ENCODE peak calls at places on chromosomes 16 and 17, in five cellular contexts. One of them, this sample, is unnamed.

GRCh38 chr17:48646183-48647102 is 20.3 kb upstream of the HOXB9 start:
- DNase-seq in GF-D8: no peak
- DNase-seq in adipocyte: no peak
- DNase-seq in aorta: no peak
- DNase-seq in HCT116: peak; percentile 53
- DNase-seq in this sample: no peak

GRCh38 chr16:31084584-31085298 is 4.0 kb downstream of the PRSS53 start:
- DNase-seq in GF-D8: no peak
- DNase-seq in adipocyte: no peak
- DNase-seq in aorta: peak; percentile 76
- DNase-seq in HCT116: no peak
- DNase-seq in this sample: no peak

GRCh38 chr16:6125483-6126259 is 1028.1 kb upstream of the EEF2KMT start:
- DNase-seq in GF-D8: no peak
- DNase-seq in adipocyte: no peak
- DNase-seq in aorta: no peak
- DNase-seq in HCT116: no peak
- DNase-seq in this sample: no peak

GRCh38 chr17:1649844-1650409 is at the start of gene RILP:
- DNase-seq in GF-D8: no peak
- DNase-seq in adipocyte: no peak
- DNase-seq in aorta: peak; percentile 88
- DNase-seq in HCT116: peak; percentile 24
- DNase-seq in this sample: no peak

GRCh38 chr16:1471569-1472194 is 3.1 kb downstream of the CLCN7 start:
- DNase-seq in GF-D8: peak; percentile 59
- DNase-seq in adipocyte: no peak
- DNase-seq in aorta: no peak
- DNase-seq in HCT116: no peak
- DNase-seq in this sample: no peak

GRCh38 chr16:1045363-1046270 is 26.9 kb upstream of the SSTR5 start:
- DNase-seq in GF-D8: no peak
- DNase-seq in adipocyte: no peak
- DNase-seq in aorta: no peak
- DNase-seq in HCT116: no peak
- DNase-seq in this sample: no peak

GRCh38 chr16:56450275-56450889 is 750 bp downstream of the NUDT21 start:
- DNase-seq in GF-D8: no peak
- DNase-seq in adipocyte: peak; percentile 57
- DNase-seq in aorta: no peak
- DNase-seq in HCT116: no peak
- DNase-seq in this sample: no peak

GRCh38 chr16:81697321-81697885 is 81.7 kb upstream of the PLCG2 start:
- DNase-seq in GF-D8: peak; percentile 1
- DNase-seq in adipocyte: peak; percentile 23
- DNase-seq in aorta: peak; percentile 81
- DNase-seq in HCT116: peak; percentile 51
- DNase-seq in this sample: peak; percentile 53

GRCh38 chr17:752620-753219 is 656 bp upstream of the GEMIN4 start:
- DNase-seq in GF-D8: no peak
- DNase-seq in adipocyte: no peak
- DNase-seq in aorta: peak; percentile 90
- DNase-seq in HCT116: no peak
- DNase-seq in this sample: no peak

GRCh38 chr16:529012-529575 is 1.6 kb downstream of the CAPN15 start:
- DNase-seq in GF-D8: no peak
- DNase-seq in adipocyte: no peak
- DNase-seq in aorta: no peak
- DNase-seq in HCT116: no peak
- DNase-seq in this sample: peak; percentile 35

GRCh38 chr17:35087731-35088646 is 24.5 kb upstream of the RFFL start:
- DNase-seq in GF-D8: no peak
- DNase-seq in adipocyte: peak; percentile 83
- DNase-seq in aorta: peak; percentile 84
- DNase-seq in HCT116: no peak
- DNase-seq in this sample: peak; percentile 44